ENCODE peak calls at places on chromosome 12, in eight cellular contexts. C, O, N, L, P, Z, B and U are unnamed samples.
A peak's percentile ranks its signal among the peaks of the same experiment; 100 is the strongest.

GRCh38 chr12:34395056-34396005 is 373.0 kb downstream of the ALG10 start:
- ATAC-seq in B (no peak), L (no peak), P (no peak), C (no peak), N (no peak), Z (no peak), O (no peak), U (no peak)

GRCh38 chr12:27331927-27332324 is 710 bp upstream of the BMAL2 start:
- ATAC-seq in N (peak; percentile 6), L (no peak), O (peak; percentile 6), Z (peak; percentile 0), B (no peak), P (no peak), C (no peak), U (no peak)

GRCh38 chr12:7934153-7934552 is 1.8 kb downstream of the SLC2A3 start:
- ATAC-seq in N (no peak), O (no peak), B (no peak), Z (peak; percentile 50), L (no peak), P (peak; percentile 68), C (no peak), U (no peak)

GRCh38 chr12:8834230-8834629 is 11.8 kb downstream of the A2ML1 start:
- ATAC-seq in O (no peak), P (no peak), B (no peak), N (no peak), L (no peak), C (no peak), Z (no peak), U (no peak)

GRCh38 chr12:998020-998874 is 7.2 kb downstream of the ERC1 start:
- ATAC-seq in N (no peak), O (peak; percentile 99), C (no peak), L (peak; percentile 66), Z (peak; percentile 84), B (no peak), P (peak; percentile 38), U (no peak)

GRCh38 chr12:92803921-92804320 is 101.1 kb downstream of the PLEKHG7 start:
- ATAC-seq in B (no peak), P (no peak), O (no peak), N (no peak), Z (no peak), C (no peak), L (no peak), U (no peak)

GRCh38 chr12:103884316-103884715 is 43.3 kb upstream of the NT5DC3 start:
- ATAC-seq in B (no peak), L (no peak), Z (peak; percentile 20), O (no peak), C (no peak), N (no peak), P (peak; percentile 38), U (no peak)

GRCh38 chr12:112992541-112993398 is 14.5 kb downstream of the OAS2 start:
- ATAC-seq in C (no peak), L (peak; percentile 55), Z (peak; percentile 74), N (peak; percentile 90), B (peak; percentile 50), O (peak; percentile 71), P (peak; percentile 83), U (no peak)

GRCh38 chr12:110733089-110733715 is 9.5 kb downstream of the PPP1CC start:
- ATAC-seq in O (peak; percentile 39), Z (no peak), P (no peak), C (no peak), N (no peak), B (no peak), L (no peak), U (no peak)

GRCh38 chr12:21691515-21691914 is 33.9 kb upstream of the LDHB start:
- ATAC-seq in Z (no peak), B (no peak), C (no peak), O (no peak), L (no peak), P (no peak), N (no peak), U (no peak)

GRCh38 chr12:78060186-78060585 is 229.5 kb downstream of the NAV3 start:
- ATAC-seq in B (no peak), L (no peak), P (no peak), O (no peak), C (no peak), Z (no peak), N (no peak), U (no peak)

GRCh38 chr12:47877081-47877480 is 27.7 kb downstream of the VDR start:
- ATAC-seq in N (no peak), L (no peak), Z (no peak), O (no peak), B (no peak), C (no peak), P (no peak), U (no peak)

GRCh38 chr12:121467638-121468403 is 67.9 kb downstream of the RNF34 start:
- ATAC-seq in C (peak; percentile 51), Z (peak; percentile 35), P (peak; percentile 14), N (no peak), O (peak; percentile 58), L (peak; percentile 7), B (peak; percentile 24), U (peak; percentile 23)

GRCh38 chr12:12507121-12507520 is 55.5 kb downstream of the DUSP16 start:
- ATAC-seq in N (no peak), C (no peak), B (no peak), O (no peak), L (no peak), P (no peak), Z (no peak), U (no peak)

GRCh38 chr12:108514973-108515814 is at the start of gene FICD:
- ATAC-seq in N (peak; percentile 90), P (peak; percentile 94), O (peak; percentile 89), B (peak; percentile 99), L (peak; percentile 97), Z (peak; percentile 88), C (peak; percentile 95), U (peak; percentile 99)

GRCh38 chr12:26338574-26339572 is 143.5 kb downstream of the SSPN start:
- ATAC-seq in P (no peak), C (no peak), B (no peak), N (peak; percentile 94), Z (no peak), O (no peak), L (no peak), U (no peak)

GRCh38 chr12:21984375-21984774 is 43.1 kb upstream of the ABCC9 start:
- ATAC-seq in B (no peak), C (no peak), O (no peak), Z (no peak), L (no peak), N (no peak), P (no peak), U (no peak)

GRCh38 chr12:130053641-130054040 is 108.6 kb upstream of the FZD10 start:
- ATAC-seq in Z (no peak), O (peak; percentile 55), B (no peak), P (no peak), L (no peak), C (no peak), N (no peak), U (no peak)

GRCh38 chr12:27511031-27511722 is 12.8 kb upstream of the PPFIBP1 start:
- ATAC-seq in N (no peak), P (no peak), L (peak; percentile 18), O (no peak), C (no peak), B (peak; percentile 83), Z (no peak), U (peak; percentile 85)

GRCh38 chr12:71865757-71866536 is 26.4 kb downstream of the TBC1D15 start:
- ATAC-seq in P (peak; percentile 62), N (peak; percentile 30), B (no peak), L (no peak), O (peak; percentile 31), C (peak; percentile 37), Z (peak; percentile 4), U (no peak)

GRCh38 chr12:54980341-54980740 is 4.2 kb downstream of the TESPA1 start:
- ATAC-seq in C (no peak), L (no peak), O (no peak), B (no peak), N (no peak), Z (no peak), P (peak; percentile 74), U (no peak)

GRCh38 chr12:49673446-49674317 is 33.5 kb downstream of the FMNL3 start:
- ATAC-seq in N (no peak), B (peak; percentile 97), O (peak; percentile 97), Z (no peak), P (peak; percentile 99), C (peak; percentile 98), L (peak; percentile 90), U (peak; percentile 99)
- TF ChIP-seq POLR2A in N (no peak), B (peak; percentile 62), O (no peak), Z (no peak), P (peak; percentile 55), C (no peak), L (peak; percentile 54), U (peak; percentile 16)

DNA sequence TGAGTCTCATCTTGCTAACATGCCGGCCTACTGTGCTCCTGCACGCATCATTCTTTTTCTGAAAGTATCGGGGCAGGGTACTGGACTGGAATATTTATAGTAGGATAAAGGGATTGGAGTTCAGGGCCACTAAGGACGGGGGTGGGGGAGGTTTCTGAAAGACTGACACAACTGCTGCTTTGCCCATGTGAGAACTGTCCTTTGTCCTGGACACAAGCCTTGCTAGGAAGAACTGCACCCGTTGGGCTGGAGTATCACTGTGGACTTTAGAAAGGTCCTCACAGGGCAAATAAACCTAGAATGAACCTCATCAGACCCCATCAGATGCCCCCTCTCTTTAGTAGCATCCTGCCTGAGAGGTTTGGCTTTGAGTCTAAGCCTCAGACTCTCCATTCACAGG is 87.6 kb downstream of the PRMT8 start:
- ATAC-seq in O (no peak), Z (no peak), N (no peak), B (no peak), P (no peak), L (no peak), C (no peak), U (no peak)
- TF ChIP-seq CTCF in O (no peak), Z (no peak), N (no peak), B (no peak), P (no peak), L (no peak), C (no peak), U (no peak)

GRCh38 chr12:6534914-6535696 is 788 bp downstream of the GAPDH start:
- ATAC-seq in L (peak; percentile 25), P (peak; percentile 4), Z (peak; percentile 13), N (peak; percentile 1), O (no peak), C (peak; percentile 67), B (peak; percentile 40), U (peak; percentile 59)

GRCh38 chr12:6536894-6537579 is 2.7 kb downstream of the GAPDH start:
- ATAC-seq in Z (no peak), C (no peak), P (no peak), N (no peak), B (no peak), L (no peak), O (no peak), U (no peak)

GRCh38 chr12:6535697-6535946 is 1.3 kb downstream of the GAPDH start:
- ATAC-seq in O (no peak), Z (no peak), P (no peak), L (peak; percentile 7), N (no peak), C (no peak), B (no peak), U (no peak)

GRCh38 chr12:6534158-6534913 is at the start of gene GAPDH:
- ATAC-seq in Z (peak; percentile 76), O (peak; percentile 69), N (peak; percentile 52), L (peak; percentile 66), P (peak; percentile 77), C (peak; percentile 93), B (peak; percentile 86), U (peak; percentile 83)

GRCh38 chr12:6535960-6536847 is 1.9 kb downstream of the GAPDH start:
- ATAC-seq in Z (no peak), P (no peak), N (no peak), B (no peak), C (no peak), L (no peak), O (no peak), U (no peak)
- H3K36me3 ChIP-seq in Z (peaks cover 29% of the 10 kb centered on the region), P (peaks cover 52% of the 10 kb centered on the region), N (peaks cover 20% of the 10 kb centered on the region), B (no peaks in the 10 kb centered on the region), C (peaks cover 48% of the 10 kb centered on the region), L (peaks cover 29% of the 10 kb centered on the region), O (no peaks in the 10 kb centered on the region), U (no peaks in the 10 kb centered on the region)

GRCh38 chr12:46778415-46778814 is 47.4 kb downstream of the SLC38A4 start:
- ATAC-seq in O (no peak), N (no peak), Z (no peak), L (no peak), B (no peak), C (no peak), P (no peak), U (no peak)
- TF ChIP-seq POLR2A in O (no peak), N (no peak), Z (no peak), L (no peak), B (no peak), C (no peak), P (no peak), U (no peak)